ENCODE peak calls at places on chromosomes 11 and 22, in eight cellular contexts. A is IMR-90, X is neural crest cell, B is body of pancreas, Q is HCT116, H is endothelial cell of umbilical vein, U is A549, S is Calu3. J is an unnamed sample.
A peak's percentile ranks its signal among the peaks of the same experiment; 100 is the strongest.

GRCh38 chr11:17273668-17274321 is 2.7 kb upstream of the NUCB2 start:
- DNase-seq in Q (no peak), B (no peak), U (no peak), S (no peak), A (no peak), H (no peak), X (no peak), J (no peak)

GRCh38 chr11:19766206-19766605 is 53.6 kb downstream of the NAV2 start:
- DNase-seq in A (peak; percentile 41), H (no peak), Q (no peak), B (no peak), X (no peak), S (no peak), U (no peak), J (no peak)

GRCh38 chr11:101126551-101127347 is 2.9 kb downstream of the PGR start:
- DNase-seq in A (no peak), X (peak; percentile 9), U (no peak), S (no peak), H (peak; percentile 5), Q (no peak), B (peak; percentile 2), J (no peak)

GRCh38 chr22:40363059-40363458 is 7.3 kb upstream of the SGSM3 start:
- DNase-seq in X (no peak), S (no peak), H (no peak), Q (no peak), B (no peak), A (peak; percentile 90), U (no peak), J (no peak)

GRCh38 chr11:19974886-19975285 is 185.4 kb downstream of the DBX1 start:
- DNase-seq in U (no peak), B (no peak), Q (no peak), X (no peak), S (no peak), A (no peak), H (no peak), J (no peak)

GRCh38 chr22:26124991-26125725 is 44.1 kb upstream of the SEZ6L start:
- DNase-seq in Q (no peak), B (no peak), U (no peak), A (no peak), H (no peak), S (no peak), X (no peak), J (no peak)

GRCh38 chr11:92125316-92125715 is 99.3 kb upstream of the FAT3 start:
- DNase-seq in Q (no peak), X (no peak), S (no peak), H (no peak), A (no peak), U (no peak), B (no peak), J (no peak)

GRCh38 chr11:1876361-1877063 is 15.2 kb downstream of the PRR33 start:
- DNase-seq in B (peak; percentile 48), S (peak; percentile 72), H (no peak), U (peak; percentile 80), A (no peak), X (peak; percentile 60), Q (no peak), J (no peak)

GRCh38 chr11:86230921-86231320 is 13.6 kb upstream of the EED start:
- DNase-seq in H (no peak), Q (no peak), B (no peak), X (no peak), A (no peak), U (no peak), S (no peak), J (no peak)

GRCh38 chr11:111911563-111912401 is at the start of gene CRYAB:
- DNase-seq in U (no peak), H (no peak), A (peak; percentile 82), X (no peak), S (no peak), Q (no peak), B (peak; percentile 75), J (no peak)

GRCh38 chr11:46733234-46733633 is 14.2 kb downstream of the F2 start:
- DNase-seq in A (no peak), H (no peak), B (no peak), U (no peak), S (no peak), X (no peak), Q (no peak), J (no peak)

GRCh38 chr11:59423835-59424234 is 2.4 kb downstream of the OR5A2 start:
- DNase-seq in Q (no peak), H (no peak), U (no peak), B (no peak), A (no peak), X (no peak), S (no peak), J (no peak)

GRCh38 chr22:25068701-25069100 is 116.2 kb downstream of the KIAA1671 start:
- DNase-seq in Q (no peak), B (no peak), S (no peak), U (no peak), H (no peak), X (no peak), A (no peak), J (no peak)

GRCh38 chr11:65850217-65851082 is 7.5 kb downstream of the CFL1 start:
- DNase-seq in A (no peak), U (no peak), H (no peak), Q (no peak), S (no peak), B (no peak), X (no peak), J (no peak)

GRCh38 chr11:76314741-76315090 is 66.2 kb downstream of the THAP12 start:
- DNase-seq in A (peak; percentile 61), U (no peak), S (no peak), X (no peak), H (no peak), Q (no peak), B (no peak), J (no peak)

GRCh38 chr11:121389651-121390050 is 62.5 kb upstream of the SORL1 start:
- DNase-seq in U (no peak), H (no peak), Q (no peak), S (no peak), B (peak; percentile 23), X (peak; percentile 6), A (no peak), J (no peak)

GRCh38 chr11:61679893-61680621 is at the start of gene DAGLA:
- DNase-seq in U (peak; percentile 66), A (peak; percentile 43), X (peak; percentile 82), B (peak; percentile 74), Q (no peak), H (peak; percentile 54), S (peak; percentile 83), J (peak; percentile 92)

GRCh38 chr11:67280341-67280790 is 8.7 kb upstream of the ANKRD13D start:
- DNase-seq in U (no peak), Q (no peak), B (no peak), A (no peak), H (no peak), S (no peak), X (no peak), J (no peak)

GRCh38 chr22:30212363-30212995 is 34.1 kb downstream of the LIF start:
- DNase-seq in B (peak; percentile 89), U (peak; percentile 81), Q (peak; percentile 93), X (no peak), H (peak; percentile 60), A (peak; percentile 95), S (peak; percentile 93), J (no peak)

GRCh38 chr11:72704783-72705287 is 30.6 kb upstream of the PDE2A start:
- DNase-seq in U (no peak), A (no peak), B (no peak), H (no peak), Q (no peak), S (no peak), X (no peak), J (no peak)

GRCh38 chr11:72705442-72706365 is 31.5 kb upstream of the PDE2A start:
- DNase-seq in S (no peak), U (no peak), A (no peak), B (no peak), X (no peak), H (no peak), Q (no peak), J (no peak)

GRCh38 chr11:72709478-72710238 is 35.4 kb upstream of the PDE2A start:
- DNase-seq in S (no peak), B (no peak), H (no peak), X (no peak), U (no peak), A (no peak), Q (no peak), J (no peak)

GRCh38 chr11:72706579-72706978 is 32.4 kb upstream of the PDE2A start:
- DNase-seq in U (no peak), H (no peak), A (no peak), Q (no peak), S (no peak), X (no peak), B (no peak), J (no peak)

GRCh38 chr11:72707032-72707431 is 32.8 kb upstream of the PDE2A start:
- DNase-seq in A (no peak), H (no peak), X (no peak), S (no peak), B (no peak), Q (no peak), U (no peak), J (no peak)
- TF ChIP-seq CTCF in A (no peak), H (no peak), X (no peak), S (no peak), B (no peak), Q (no peak), U (no peak), J (no peak)

DNA sequence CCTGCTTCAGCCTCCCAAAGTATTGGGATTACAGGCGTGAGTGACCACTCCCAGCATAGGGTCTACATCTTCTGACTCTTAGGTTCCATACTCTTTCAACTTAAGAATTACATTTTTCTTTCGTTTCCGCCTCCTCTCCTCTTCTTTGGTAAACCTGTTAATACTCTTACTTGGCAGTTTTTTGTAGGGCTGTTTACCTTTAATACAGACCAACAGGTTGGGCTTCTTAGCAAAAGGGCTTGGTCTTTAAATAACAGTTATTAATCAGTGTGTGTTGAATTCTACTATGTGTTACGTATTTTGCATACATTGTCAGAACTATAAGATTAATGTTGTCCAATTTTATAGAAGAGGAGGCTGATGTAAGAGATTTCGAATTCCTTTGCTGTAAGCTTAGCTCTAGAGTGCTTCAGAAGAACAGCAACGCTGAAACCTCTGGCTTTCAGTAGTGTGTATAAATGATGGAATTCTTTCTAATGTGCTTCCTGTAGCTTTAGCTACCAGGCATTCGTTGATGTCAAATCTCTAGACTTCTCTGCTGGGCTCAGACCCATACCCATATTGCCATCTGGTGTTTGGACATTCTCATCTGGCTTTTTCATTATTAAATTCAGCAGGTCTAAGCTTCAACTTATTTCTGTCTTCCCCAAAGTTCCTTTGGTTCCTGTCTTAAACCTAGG is 3.1 kb downstream of the FDX1 start:
- DNase-seq in X (no peak), H (peak; percentile 57), S (no peak), B (no peak), U (no peak), A (peak; percentile 60), Q (no peak), J (no peak)
- TF ChIP-seq CTCF in X (no peak), H (no peak), S (no peak), B (no peak), U (no peak), A (peak; percentile 20), Q (no peak), J (no peak)

GRCh38 chr11:48109046-48109666 is 107.5 kb upstream of the OR4B1 start:
- DNase-seq in X (no peak), U (peak; percentile 71), A (peak; percentile 63), H (peak; percentile 63), B (no peak), S (no peak), Q (peak; percentile 37), J (peak; percentile 38)
- TF ChIP-seq CTCF in X (peak; percentile 62), U (peak; percentile 54), A (peak; percentile 57), H (peak; percentile 6), B (peak; percentile 50), S (peak; percentile 30), Q (peak; percentile 63), J (peak; percentile 35)

GRCh38 chr11:3046190-3046589 is 11.0 kb downstream of the CARS1 start:
- DNase-seq in H (no peak), A (no peak), B (no peak), S (no peak), U (no peak), X (no peak), Q (no peak), J (no peak)
- TF ChIP-seq CTCF in H (peak; percentile 3), A (peak; percentile 20), B (no peak), S (no peak), U (no peak), X (peak; percentile 23), Q (no peak), J (no peak)

J was measured in GM10248.